ENCODE peak calls at places on chromosomes 3 and 15, in six cellular contexts. W, F, O, S, C and G are unnamed samples.

GRCh38 chr15:38706956-38707355 is 142.3 kb upstream of the RASGRP1 start:
- DNase-seq in F (no peak), W (no peak), O (no peak), S (no peak), C (no peak), G (no peak)

GRCh38 chr15:55407631-55407948 is 569 bp downstream of the CCPG1 start:
- DNase-seq in F (peak; percentile 23), S (no peak), O (no peak), W (no peak), C (no peak), G (no peak)

GRCh38 chr3:196872316-196872715 is 4.6 kb downstream of the SENP5 start:
- DNase-seq in C (no peak), O (no peak), F (peak; percentile 72), S (no peak), W (no peak), G (no peak)

GRCh38 chr3:66195347-66195783 is 25.4 kb upstream of the SLC25A26 start:
- DNase-seq in F (peak; percentile 68), C (no peak), S (peak; percentile 26), O (peak; percentile 57), W (peak; percentile 57), G (peak; percentile 11)

GRCh38 chr3:196093271-196094111 is 11.6 kb upstream of the TFRC start:
- DNase-seq in W (no peak), F (peak; percentile 28), O (no peak), C (no peak), S (no peak), G (no peak)

GRCh38 chr3:133441867-133442270 is 42.0 kb downstream of the BFSP2 start:
- DNase-seq in S (no peak), O (no peak), F (no peak), C (no peak), W (no peak), G (no peak)

GRCh38 chr3:128875556-128876120 is 3.8 kb upstream of the ACAD9 start:
- DNase-seq in C (no peak), F (no peak), W (peak; percentile 28), O (peak; percentile 59), S (peak; percentile 55), G (no peak)

GRCh38 chr15:101000271-101000681 is 81.1 kb downstream of the LRRK1 start:
- DNase-seq in W (no peak), F (peak; percentile 29), O (no peak), C (no peak), S (no peak), G (no peak)

GRCh38 chr3:37441689-37442088 is 267.3 kb upstream of the LRRFIP2 start:
- DNase-seq in F (no peak), C (no peak), O (no peak), S (no peak), W (no peak), G (no peak)

GRCh38 chr15:84725001-84725491 is 9.1 kb upstream of the SEC11A start:
- DNase-seq in W (no peak), O (peak; percentile 56), F (peak; percentile 15), S (no peak), C (no peak), G (no peak)

GRCh38 chr15:50051811-50052419 is 67.1 kb downstream of the ATP8B4 start:
- DNase-seq in C (peak; percentile 33), S (peak; percentile 56), W (no peak), O (no peak), F (peak; percentile 91), G (peak; percentile 74)

GRCh38 chr15:62327386-62327785 is 162.3 kb upstream of the C2CD4B start:
- DNase-seq in C (no peak), S (no peak), O (no peak), W (no peak), F (no peak), G (no peak)

GRCh38 chr3:149872589-149872988 is 59.6 kb downstream of the RNF13 start:
- DNase-seq in C (no peak), W (no peak), F (no peak), O (no peak), S (no peak), G (no peak)

GRCh38 chr3:32401541-32402052 is 9.9 kb downstream of the CMTM7 start:
- DNase-seq in F (peak; percentile 70), O (peak; percentile 82), S (peak; percentile 49), C (peak; percentile 72), W (peak; percentile 83), G (no peak)

GRCh38 chr3:142962520-142963265 is 781 bp downstream of the PAQR9 start:
- DNase-seq in S (no peak), F (no peak), C (no peak), O (no peak), W (no peak), G (no peak)

GRCh38 chr3:169161011-169161410 is 502.5 kb downstream of the MECOM start:
- DNase-seq in O (no peak), F (no peak), C (no peak), W (no peak), S (no peak), G (no peak)

GRCh38 chr15:49645937-49646336 is 25.1 kb downstream of the DTWD1 start:
- DNase-seq in W (no peak), O (no peak), F (peak; percentile 81), S (no peak), C (peak; percentile 30), G (peak; percentile 47)

GRCh38 chr15:96331942-96332853 is 1.7 kb downstream of the NR2F2 start:
- DNase-seq in W (no peak), F (no peak), C (peak; percentile 24), O (peak; percentile 77), S (peak; percentile 56), G (no peak)

GRCh38 chr3:126116526-126116925 is 32.6 kb upstream of the SLC41A3 start:
- DNase-seq in S (no peak), C (no peak), W (no peak), O (no peak), F (no peak), G (no peak)

GRCh38 chr3:66800941-66801545 is 197.1 kb upstream of the KBTBD8 start:
- DNase-seq in W (no peak), S (no peak), C (no peak), O (no peak), F (peak; percentile 73), G (no peak)

GRCh38 chr3:98784666-98785600 is 21.8 kb downstream of the ST3GAL6 start:
- DNase-seq in S (no peak), O (no peak), C (no peak), F (peak; percentile 94), W (no peak), G (peak; percentile 79)

GRCh38 chr3:157786618-157787017 is 283.4 kb upstream of the VEPH1 start:
- DNase-seq in S (no peak), F (peak; percentile 24), W (no peak), O (no peak), C (no peak), G (no peak)

GRCh38 chr3:5309602-5310001 is 122.1 kb downstream of the EDEM1 start:
- DNase-seq in O (no peak), S (no peak), W (no peak), F (no peak), C (no peak), G (no peak)

GRCh38 chr3:28672411-28672810 is 323.8 kb upstream of the AZI2 start:
- DNase-seq in C (no peak), S (no peak), O (no peak), W (no peak), F (no peak), G (no peak)

GRCh38 chr3:153127788-153128187 is 34.2 kb upstream of the RAP2B start:
- DNase-seq in S (no peak), F (peak; percentile 56), O (no peak), W (no peak), C (no peak), G (no peak)

GRCh38 chr15:72782274-72782992 is 1.1 kb downstream of the ADPGK start:
- DNase-seq in C (no peak), O (no peak), W (no peak), S (no peak), F (no peak), G (no peak)

DNA sequence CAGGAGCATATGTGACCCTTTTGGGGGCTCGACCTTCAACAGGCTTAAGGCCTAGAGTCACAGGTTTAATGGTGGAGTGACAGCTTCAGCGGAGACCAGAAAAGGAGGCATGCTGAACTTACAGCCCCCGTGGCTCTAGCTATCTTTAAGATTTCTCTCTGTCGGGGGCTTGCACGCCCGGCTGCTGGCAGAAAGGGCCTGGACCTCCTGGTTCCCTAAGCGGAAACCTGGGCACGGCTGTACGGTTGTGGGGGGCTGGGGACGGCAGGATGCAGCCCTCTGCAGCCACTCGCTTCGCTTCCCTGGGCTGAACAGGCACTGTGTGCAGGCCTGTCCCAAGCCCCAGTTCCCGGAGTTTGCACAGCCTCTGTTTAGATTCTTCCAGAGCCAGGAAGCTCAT is 513 bp upstream of the CACNA2D2 start:
- DNase-seq in S (peak; percentile 20), O (no peak), F (no peak), C (no peak), W (no peak), G (no peak)
- H3K4me3 ChIP-seq in S (peak overlapping the region; percentile 90), O (peak overlapping the region; percentile 61), F (no peak overlapping the region), C (peak overlapping the region; percentile 86), W (peak overlapping the region; percentile 72), G (no peak overlapping the region)

DNA sequence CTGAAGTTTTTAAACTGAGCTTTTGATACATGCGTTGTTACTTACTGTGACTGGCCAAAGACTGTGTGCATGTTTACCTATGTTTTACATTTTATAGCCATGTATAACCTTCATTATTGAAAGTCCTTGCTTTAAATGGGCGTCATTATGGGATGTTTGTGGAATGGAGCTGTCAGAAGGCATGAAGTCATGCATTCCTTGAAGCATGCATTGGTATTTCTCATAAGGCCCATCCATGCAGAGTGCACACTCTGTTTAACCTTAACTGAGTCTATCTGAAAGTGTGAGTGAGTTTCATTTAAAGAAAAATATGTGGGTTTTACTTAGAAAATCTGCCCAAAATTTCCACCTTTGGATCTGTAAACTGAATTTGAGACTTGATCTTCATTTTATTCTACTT is 51.1 kb downstream of the PSMD6 start:
- DNase-seq in W (no peak), F (peak; percentile 89), O (no peak), S (no peak), C (no peak), G (peak; percentile 57)
- H3K4me3 ChIP-seq in W (no peak overlapping the region), F (no peak overlapping the region), O (no peak overlapping the region), S (no peak overlapping the region), C (no peak overlapping the region), G (no peak overlapping the region)

DNA sequence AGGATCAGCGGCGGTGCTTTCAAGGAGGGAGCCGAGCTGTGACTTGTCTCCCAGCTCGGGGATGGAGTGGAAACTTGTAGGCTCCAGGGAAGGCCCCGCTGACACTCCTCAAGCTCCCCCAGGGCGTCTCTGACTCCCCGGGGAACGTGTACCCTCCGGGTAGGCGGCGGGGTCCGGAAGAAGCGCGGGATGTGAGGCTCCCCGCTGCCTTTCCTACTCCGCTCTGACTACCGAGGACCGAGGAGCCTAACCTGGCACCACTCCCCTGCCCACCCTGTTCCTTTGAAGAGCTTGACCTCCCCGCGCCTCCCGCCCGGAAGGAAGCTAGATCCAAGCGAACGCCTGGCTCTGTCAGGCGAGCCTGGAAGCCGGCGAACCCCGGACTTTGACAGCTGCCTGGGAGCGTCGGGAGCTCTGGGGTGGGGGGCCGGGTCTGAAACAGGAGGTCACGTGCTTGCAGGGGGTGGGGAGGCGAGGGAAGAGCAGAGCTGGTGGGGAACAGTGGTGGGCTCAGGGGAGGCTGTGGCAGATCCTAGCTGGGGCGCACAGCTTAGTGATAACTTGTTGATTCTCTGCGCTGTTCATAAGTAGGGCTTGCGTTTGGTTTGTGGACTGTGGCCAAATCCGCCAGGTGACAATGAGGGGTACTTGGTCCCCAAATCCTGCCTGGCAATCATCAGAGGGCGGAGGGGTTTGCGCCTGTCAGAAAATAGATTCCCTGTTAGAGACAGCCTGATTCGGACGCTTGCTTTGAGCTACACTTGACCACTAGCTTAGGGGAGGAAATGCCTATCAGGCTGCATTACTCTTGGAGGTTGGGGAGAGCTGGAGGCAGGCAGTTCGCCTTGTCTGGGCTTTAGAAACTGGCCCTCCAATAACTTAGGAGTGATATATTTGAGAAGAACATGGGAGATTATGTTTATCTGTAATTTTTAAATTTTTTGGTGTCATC is 1.2 kb downstream of the CLSTN2 start:
- DNase-seq in O (peak; percentile 47), F (no peak), S (peak; percentile 60), W (peak; percentile 32), C (no peak), G (no peak)
- H3K4me3 ChIP-seq in O (peak overlapping the region; percentile 44), F (no peak overlapping the region), S (peak overlapping the region; percentile 78), W (peak overlapping the region; percentile 73), C (peak overlapping the region; percentile 74), G (peak overlapping the region; percentile 50)

GRCh38 chr3:108546249-108546648 is 35.9 kb upstream of the MYH15 start:
- DNase-seq in S (no peak), O (no peak), W (no peak), F (peak; percentile 4), C (no peak), G (no peak)
- H3K4me3 ChIP-seq in S (no peak overlapping the region), O (peak overlapping the region; percentile 33), W (peak overlapping the region; percentile 43), F (no peak overlapping the region), C (no peak overlapping the region), G (no peak overlapping the region)